ENCODE peak calls at places on chromosome 17, in eight cellular contexts. Z is adrenal gland, L is upper lobe of left lung, Y is neural progenitor cell, F is bronchial epithelial cell, U is tibial artery, T is colonic mucosa, V is foreskin fibroblast. X is an unnamed sample.

GRCh38 chr17:34567665-34568064 is 11.7 kb upstream of the TMEM132E start:
- DNase-seq in Z (no peak), L (no peak), Y (no peak), F (no peak), U (no peak), T (no peak), V (no peak), X (no peak)

GRCh38 chr17:72205357-72205756 is 84.5 kb downstream of the SOX9 start:
- DNase-seq in Z (no peak), L (peak; percentile 32), Y (peak; percentile 72), F (no peak), U (no peak), T (no peak), V (no peak), X (no peak)

GRCh38 chr17:82333279-82334171 is at the start of gene SECTM1:
- DNase-seq in Z (no peak), L (peak; percentile 92), Y (peak; percentile 72), F (no peak), U (peak; percentile 80), T (peak; percentile 68), V (peak; percentile 83), X (peak; percentile 51)

GRCh38 chr17:39551879-39552278 is 55.8 kb downstream of the NEUROD2 start:
- DNase-seq in Z (no peak), L (no peak), Y (no peak), F (peak; percentile 22), U (no peak), T (no peak), V (peak; percentile 59), X (no peak)

GRCh38 chr17:42408076-42408475 is 15.0 kb downstream of the CAVIN1 start:
- DNase-seq in Z (no peak), L (no peak), Y (no peak), F (no peak), U (no peak), T (no peak), V (peak; percentile 32), X (no peak)

GRCh38 chr17:82317394-82318168 is at the start of gene CD7:
- DNase-seq in Z (no peak), L (peak; percentile 56), Y (no peak), F (no peak), U (no peak), T (no peak), V (no peak), X (no peak)

GRCh38 chr17:64084086-64084939 is 45.6 kb downstream of the ERN1 start:
- DNase-seq in Z (no peak), L (no peak), Y (no peak), F (peak; percentile 81), U (no peak), T (peak; percentile 68), V (peak; percentile 64), X (peak; percentile 19)

GRCh38 chr17:3513305-3514035 is 37.7 kb downstream of the ASPA start:
- DNase-seq in Z (no peak), L (peak; percentile 67), Y (peak; percentile 17), F (no peak), U (no peak), T (no peak), V (no peak), X (no peak)

GRCh38 chr17:62981933-62982332 is 15.9 kb downstream of the TANC2 start:
- DNase-seq in Z (no peak), L (no peak), Y (no peak), F (peak; percentile 92), U (no peak), T (no peak), V (no peak), X (peak; percentile 26)

GRCh38 chr17:36679815-36680467 is 78.6 kb downstream of the MRM1 start:
- DNase-seq in Z (no peak), L (no peak), Y (no peak), F (no peak), U (no peak), T (no peak), V (no peak), X (no peak)

GRCh38 chr17:73637866-73638265 is 6.4 kb downstream of the SDK2 start:
- DNase-seq in Z (no peak), L (no peak), Y (no peak), F (no peak), U (peak; percentile 20), T (no peak), V (no peak), X (no peak)

GRCh38 chr17:76161619-76162222 is 20.7 kb upstream of the FOXJ1 start:
- DNase-seq in Z (no peak), L (peak; percentile 40), Y (no peak), F (no peak), U (no peak), T (no peak), V (peak; percentile 18), X (no peak)

GRCh38 chr17:42675984-42676423 is 790 bp downstream of the PLEKHH3 start:
- DNase-seq in Z (no peak), L (peak; percentile 92), Y (no peak), F (no peak), U (peak; percentile 85), T (peak; percentile 64), V (peak; percentile 75), X (peak; percentile 56)

GRCh38 chr17:77963441-77963840 is 4.9 kb downstream of the TNRC6C start:
- DNase-seq in Z (peak; percentile 59), L (no peak), Y (peak; percentile 74), F (no peak), U (no peak), T (no peak), V (peak; percentile 93), X (peak; percentile 83)

GRCh38 chr17:81256616-81257015 is 17.5 kb downstream of the NDUFAF8 start:
- DNase-seq in Z (no peak), L (peak; percentile 56), Y (no peak), F (peak; percentile 30), U (no peak), T (no peak), V (peak; percentile 65), X (peak; percentile 20)

GRCh38 chr17:81260171-81260570 is 21.1 kb downstream of the NDUFAF8 start:
- DNase-seq in Z (no peak), L (peak; percentile 53), Y (no peak), F (no peak), U (no peak), T (no peak), V (no peak), X (no peak)

GRCh38 chr17:81257533-81257932 is 18.4 kb downstream of the NDUFAF8 start:
- DNase-seq in Z (no peak), L (peak; percentile 65), Y (no peak), F (no peak), U (no peak), T (no peak), V (no peak), X (no peak)

GRCh38 chr17:81259058-81259605 is 20.0 kb downstream of the NDUFAF8 start:
- DNase-seq in Z (no peak), L (peak; percentile 54), Y (no peak), F (no peak), U (no peak), T (no peak), V (no peak), X (no peak)

GRCh38 chr17:81258292-81258691 is 19.2 kb downstream of the NDUFAF8 start:
- DNase-seq in Z (no peak), L (peak; percentile 74), Y (peak; percentile 57), F (no peak), U (no peak), T (no peak), V (no peak), X (no peak)
- TF ChIP-seq CTCF in Z (no peak), L (no peak), Y (peak; percentile 38), F (no peak), U (no peak), T (no peak), V (no peak), X (no peak)

DNA sequence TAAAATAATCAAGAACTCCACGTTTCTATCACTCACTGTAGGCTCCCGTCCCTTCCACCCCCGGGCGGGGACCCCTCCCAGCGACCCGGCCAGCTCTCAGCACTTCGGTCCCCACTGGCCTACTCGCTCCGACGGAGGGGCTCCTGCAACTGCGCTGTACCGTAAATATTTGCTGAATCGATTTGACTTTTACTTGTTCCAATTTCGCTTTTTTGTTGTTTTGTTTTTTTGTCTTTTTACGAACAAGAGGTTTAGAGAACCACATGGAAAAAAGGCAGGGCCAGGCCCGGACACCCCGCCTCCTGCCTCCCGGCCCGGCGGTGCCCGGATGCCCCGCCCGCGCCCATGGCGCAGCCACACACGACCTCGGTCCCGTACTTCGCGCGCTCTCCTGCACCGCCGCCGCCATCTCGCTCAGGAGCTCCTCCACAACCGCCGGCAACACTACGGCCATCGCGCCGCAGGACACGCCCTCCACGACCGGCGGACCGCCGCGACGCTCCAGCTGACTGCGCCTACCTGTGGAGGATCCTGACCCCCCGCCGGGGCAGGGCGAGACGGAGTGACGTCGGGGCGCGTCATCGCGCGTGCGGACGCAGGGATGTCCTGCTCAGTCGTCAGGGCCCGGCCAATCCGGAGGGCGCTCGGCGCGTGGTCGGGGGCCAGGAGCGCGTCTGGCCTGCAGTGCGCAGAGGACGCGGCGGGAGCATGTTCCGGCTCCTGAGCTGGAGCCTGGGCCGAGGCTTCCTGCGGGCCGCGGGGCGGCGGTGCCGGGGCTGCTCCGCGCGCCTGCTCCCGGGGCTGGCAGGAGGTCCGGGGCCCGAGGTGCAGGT is at the start of the genes TTC19 and ZSWIM7:
- DNase-seq in Z (peak; percentile 98), L (peak; percentile 100), Y (peak; percentile 97), F (peak; percentile 89), U (peak; percentile 97), T (peak; percentile 98), V (peak; percentile 99), X (peak; percentile 84)
- TF ChIP-seq CTCF in Z (no peak), L (peak; percentile 48), Y (no peak), F (peak; percentile 25), U (no peak), T (no peak), V (no peak), X (peak; percentile 19)

DNA sequence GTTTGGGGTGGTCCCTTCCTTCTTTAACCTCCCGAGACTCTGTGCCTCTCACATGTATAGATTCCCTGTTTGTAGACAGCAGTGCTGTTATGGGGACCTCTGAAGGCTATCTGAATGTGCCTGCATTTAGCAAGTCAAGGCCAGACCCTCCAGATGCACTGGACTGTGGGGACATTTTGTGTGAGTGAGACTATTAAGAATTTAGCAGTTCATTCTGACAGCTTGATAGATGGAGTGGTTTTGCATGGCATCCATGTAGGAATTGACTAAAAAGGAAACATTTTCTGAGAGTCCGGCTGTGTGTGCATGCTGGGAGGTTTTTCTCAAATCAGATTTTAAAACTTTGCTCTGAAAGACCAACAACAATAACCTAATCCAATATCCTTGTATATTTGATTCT is 226.3 kb downstream of the MSI2 start:
- DNase-seq in Z (no peak), L (no peak), Y (no peak), F (no peak), U (no peak), T (no peak), V (no peak), X (peak; percentile 11)
- TF ChIP-seq CTCF in Z (no peak), L (no peak), Y (no peak), F (no peak), U (no peak), T (no peak), V (no peak), X (no peak)

DNA sequence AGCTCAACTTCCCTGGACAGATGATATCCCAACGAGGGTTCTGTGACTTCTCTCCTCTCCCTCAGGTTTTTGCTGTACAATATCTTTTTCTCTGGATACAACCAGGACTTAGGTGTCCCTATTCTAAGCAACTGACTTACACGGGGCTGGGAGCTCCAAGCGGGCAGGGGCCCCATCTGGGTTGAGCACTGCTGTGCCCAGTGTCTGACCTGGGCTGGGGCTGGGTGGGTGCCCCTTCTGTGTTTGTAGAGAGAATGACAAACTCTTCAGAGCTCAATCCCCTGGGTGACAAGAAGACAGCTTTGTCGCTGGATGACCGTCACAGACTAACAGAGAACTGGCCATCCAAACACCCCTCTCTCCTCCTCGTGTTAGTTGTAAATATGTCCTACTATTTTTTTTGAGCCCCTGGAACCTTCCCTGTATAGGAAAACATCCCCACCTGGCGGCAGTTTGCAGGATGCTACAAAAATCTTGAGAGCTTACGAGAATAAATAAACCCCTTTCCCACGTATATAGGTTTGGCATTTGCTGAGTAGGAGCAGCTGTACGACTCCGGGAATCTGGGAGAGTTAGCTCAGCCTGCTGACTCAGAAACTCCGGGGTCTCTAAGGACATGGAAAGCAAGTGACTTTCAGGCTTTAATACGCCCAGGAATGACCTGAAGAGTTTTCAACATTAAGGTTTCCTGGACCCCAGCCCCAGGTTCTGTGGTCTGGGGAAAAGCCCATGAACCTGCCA is 23.7 kb upstream of the RCVRN start:
- DNase-seq in Z (no peak), L (no peak), Y (peak; percentile 81), F (peak; percentile 56), U (no peak), T (no peak), V (peak; percentile 44), X (peak; percentile 74)
- TF ChIP-seq CTCF in Z (no peak), L (no peak), Y (peak; percentile 69), F (peak; percentile 29), U (no peak), T (no peak), V (peak; percentile 66), X (peak; percentile 79)

X was measured in HFFc6.